ENCODE peak calls at places on chromosomes 4 and X, in five cellular contexts. L, M, V, R and D are unnamed samples.

GRCh38 chrX:85685843-85686242 is 306.4 kb upstream of the POF1B start:
- DNase-seq in M (no peak), R (no peak), L (no peak), V (no peak), D (no peak)

GRCh38 chrX:107710617-107711391 is 64.8 kb downstream of the TSC22D3 start:
- DNase-seq in L (no peak), M (peak; percentile 54), R (peak; percentile 73), V (peak; percentile 87), D (no peak)

GRCh38 chr4:53196872-53197759 is 168.7 kb downstream of the SCFD2 start:
- DNase-seq in V (peak; percentile 84), M (no peak), R (no peak), L (peak; percentile 79), D (no peak)

GRCh38 chrX:63101879-63102620 is 249.1 kb downstream of the SPIN4 start:
- DNase-seq in V (no peak), L (no peak), R (no peak), M (no peak), D (no peak)

GRCh38 chrX:134544614-134545255 is 84.8 kb downstream of the HPRT1 start:
- DNase-seq in L (peak; percentile 48), M (no peak), R (peak; percentile 76), V (no peak), D (no peak)

GRCh38 chr4:5638316-5638715 is 70.0 kb downstream of the EVC2 start:
- DNase-seq in R (no peak), M (no peak), L (no peak), V (no peak), D (no peak)

GRCh38 chr4:103718993-103719319 is 829 bp downstream of the TACR3 start:
- DNase-seq in V (no peak), L (peak; percentile 2), R (no peak), M (no peak), D (no peak)

GRCh38 chrX:69060631-69061408 is 104.4 kb downstream of the PJA1 start:
- DNase-seq in M (peak; percentile 28), V (peak; percentile 33), R (peak; percentile 81), L (peak; percentile 54), D (no peak)

GRCh38 chr4:4477391-4477790 is 64.5 kb downstream of the STX18 start:
- DNase-seq in M (no peak), V (peak; percentile 5), R (no peak), L (no peak), D (no peak)

GRCh38 chr4:6689506-6689960 is 4.1 kb upstream of the S100P start:
- DNase-seq in V (no peak), R (peak; percentile 68), M (no peak), L (no peak), D (peak; percentile 73)

GRCh38 chrX:19193584-19193983 is 71.3 kb upstream of the ADGRG2 start:
- DNase-seq in V (no peak), L (peak; percentile 3), M (no peak), R (no peak), D (no peak)

GRCh38 chr4:6999172-7000086 is 43.7 kb upstream of the TADA2B start:
- DNase-seq in M (no peak), V (no peak), R (peak; percentile 32), L (no peak), D (no peak)

GRCh38 chr4:106136777-106137331 is 179.2 kb downstream of the TBCK start:
- DNase-seq in M (no peak), V (no peak), L (no peak), R (no peak), D (no peak)

GRCh38 chr4:117447925-117448324 is 362.5 kb upstream of the TRAM1L1 start:
- DNase-seq in R (peak; percentile 80), M (no peak), L (no peak), V (no peak), D (no peak)

GRCh38 chr4:134200811-134201215 is 776 bp downstream of the PABPC4L start:
- DNase-seq in V (no peak), L (peak; percentile 26), R (no peak), M (no peak), D (peak; percentile 32)

GRCh38 chr4:73404457-73404856 is 370 bp downstream of the ALB start:
- DNase-seq in V (no peak), R (no peak), L (no peak), M (no peak), D (no peak)
- H3K9me3 ChIP-seq in V (no peaks in the 10 kb centered on the region), R (no peaks in the 10 kb centered on the region), L (no peaks in the 10 kb centered on the region), M (no peaks in the 10 kb centered on the region), D (no peaks in the 10 kb centered on the region)

GRCh38 chr4:153489856-153490558 is 23.8 kb downstream of the TMEM131L start:
- DNase-seq in M (no peak), V (peak; percentile 86), L (no peak), R (peak; percentile 31), D (no peak)

GRCh38 chr4:153488006-153488718 is 22.0 kb downstream of the TMEM131L start:
- DNase-seq in V (peak; percentile 50), L (no peak), R (peak; percentile 67), M (no peak), D (no peak)

GRCh38 chr4:153490985-153491483 is 24.9 kb downstream of the TMEM131L start:
- DNase-seq in R (peak; percentile 2), M (no peak), V (no peak), L (no peak), D (no peak)

GRCh38 chr4:153486281-153487151 is 20.4 kb downstream of the TMEM131L start:
- DNase-seq in V (peak; percentile 71), M (peak; percentile 45), L (no peak), R (peak; percentile 89), D (no peak)

DNA sequence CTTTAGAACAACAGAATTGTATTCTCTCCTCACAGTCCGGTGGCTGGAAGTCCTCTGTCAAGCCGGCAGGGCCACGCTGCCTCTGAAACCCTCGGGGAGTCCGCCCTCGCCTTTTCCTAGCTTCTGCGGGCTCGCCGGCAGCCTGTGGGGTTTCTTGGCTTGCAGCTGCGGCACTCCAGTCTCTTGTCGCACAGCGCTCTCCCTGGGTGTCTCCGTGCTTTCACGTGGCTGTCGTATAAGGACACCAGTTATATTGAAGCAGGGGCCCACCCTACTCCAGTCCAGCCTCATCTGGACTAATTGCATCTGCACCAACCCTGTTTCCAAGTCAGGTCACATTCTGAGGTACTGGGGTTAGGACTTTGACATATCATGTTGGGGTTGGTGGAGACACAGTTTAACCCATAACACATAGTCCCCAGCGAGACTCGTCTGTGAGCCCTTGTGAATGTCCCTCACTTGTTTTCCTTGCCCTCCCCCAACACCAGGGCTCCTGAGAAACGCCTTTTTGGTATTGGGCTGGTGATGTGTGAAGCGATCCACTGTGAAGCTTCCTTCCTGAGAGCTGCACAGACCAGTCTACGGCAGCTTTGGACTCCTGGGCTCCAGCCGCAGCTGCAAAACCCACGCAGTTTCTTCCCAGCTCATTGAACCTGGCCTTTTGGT is 22.7 kb downstream of the TMEM131L start:
- DNase-seq in V (no peak), R (peak; percentile 75), L (no peak), M (no peak), D (peak; percentile 64)
- H3K4me3 ChIP-seq in V (no peak overlapping the region), R (no peak overlapping the region), L (no peak overlapping the region), M (peak overlapping the region; percentile 1), D (peak overlapping the region; percentile 37)

DNA sequence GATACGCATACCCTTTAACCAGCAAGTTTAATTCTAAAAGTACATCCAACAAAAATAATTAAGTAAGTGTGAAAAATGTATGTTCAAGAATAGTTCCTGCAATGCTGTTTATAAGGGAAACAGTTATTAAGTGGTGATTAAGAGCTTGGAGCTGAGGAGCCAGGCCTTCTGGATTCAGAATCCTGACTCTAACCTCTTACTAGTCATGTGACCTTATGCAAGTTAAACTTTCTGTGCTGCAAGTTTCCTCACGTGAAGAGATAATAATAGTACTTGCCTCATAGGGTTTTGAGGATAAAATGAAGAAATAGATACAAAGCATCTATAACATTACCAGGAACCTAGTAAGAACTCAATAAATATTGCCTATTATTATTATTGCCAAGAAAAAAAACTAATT is 77.7 kb downstream of the FAM13A start:
- DNase-seq in M (no peak), V (no peak), R (no peak), L (no peak), D (no peak)
- H3K9me3 ChIP-seq in M (no peaks in the 10 kb centered on the region), V (no peaks in the 10 kb centered on the region), R (no peaks in the 10 kb centered on the region), L (no peaks in the 10 kb centered on the region), D (no peaks in the 10 kb centered on the region)

DNA sequence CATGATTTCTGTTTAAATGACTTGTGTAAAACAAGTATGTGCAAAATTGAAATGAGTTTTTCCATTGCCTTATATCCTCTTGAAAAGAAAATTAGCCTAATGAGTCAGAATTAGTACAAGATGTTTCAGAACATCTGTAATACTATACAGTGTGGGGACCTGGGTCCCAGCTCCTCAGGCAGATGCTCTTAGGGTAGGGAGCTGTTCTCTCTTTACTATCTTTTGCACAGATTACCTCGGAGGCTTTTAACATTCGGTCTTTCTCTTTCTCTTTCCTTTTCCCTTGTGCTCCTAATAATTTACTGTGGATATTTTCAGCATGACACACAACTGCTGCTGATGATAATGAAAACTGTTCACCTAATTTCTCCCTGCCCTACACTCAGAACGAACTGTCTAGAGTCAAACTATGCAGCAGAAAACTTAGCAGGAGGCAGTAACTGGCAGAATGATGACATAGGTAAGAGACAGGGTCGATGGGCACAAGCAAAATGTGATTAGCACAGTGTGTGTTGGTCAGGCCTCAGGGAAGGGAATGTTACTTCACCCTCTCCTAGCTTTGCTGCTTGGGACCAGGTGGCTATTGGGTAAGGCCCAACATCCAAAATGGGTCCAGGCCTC is 455.4 kb downstream of the PDHA2 start:
- DNase-seq in M (no peak), L (no peak), R (no peak), V (no peak), D (no peak)
- H3K4me3 ChIP-seq in M (no peak overlapping the region), L (no peak overlapping the region), R (no peak overlapping the region), V (no peak overlapping the region), D (no peak overlapping the region)

DNA sequence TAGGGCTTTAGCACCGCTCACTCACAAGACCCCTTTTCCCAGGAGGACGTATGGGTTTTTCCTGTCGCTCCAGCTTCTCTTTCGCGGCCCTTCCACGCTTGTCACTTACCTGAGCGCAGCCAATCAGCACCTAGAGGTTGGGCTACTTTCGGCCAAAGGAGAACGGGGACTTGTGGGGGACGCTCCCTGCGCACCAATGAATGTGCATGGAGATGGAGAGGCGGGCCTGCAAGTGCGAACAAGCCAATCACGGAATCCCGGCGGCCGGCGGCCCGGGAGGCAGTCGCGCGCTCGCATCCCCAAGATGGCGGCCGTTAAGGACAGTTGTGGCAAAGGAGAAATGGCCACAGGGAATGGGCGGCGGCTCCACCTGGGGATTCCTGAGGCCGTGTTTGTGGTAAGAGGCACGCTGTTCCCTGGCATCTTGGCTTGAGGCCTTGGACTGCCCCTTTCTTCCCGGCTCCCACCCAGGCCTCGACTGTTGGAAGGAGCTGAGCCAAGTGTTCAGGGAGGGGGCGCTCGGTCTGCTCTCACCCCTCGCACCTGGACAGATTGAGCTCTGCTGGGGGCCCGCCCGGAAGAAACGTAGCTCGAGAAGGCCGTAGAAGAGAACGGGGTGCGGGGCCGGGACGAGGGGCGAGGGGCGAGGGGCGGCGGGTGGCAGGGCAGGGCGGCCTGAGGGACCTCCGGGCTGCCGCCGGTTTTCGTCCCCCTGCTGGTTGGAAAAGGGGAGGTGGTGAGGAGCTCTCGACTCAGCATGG is at the start of gene VBP1:
- DNase-seq in V (peak; percentile 95), M (peak; percentile 90), L (peak; percentile 92), R (peak; percentile 94), D (peak; percentile 94)
- H3K9me3 ChIP-seq in V (no peaks in the 10 kb centered on the region), M (no peaks in the 10 kb centered on the region), L (no peaks in the 10 kb centered on the region), R (peaks cover under 1% of the 10 kb centered on the region), D (no peaks in the 10 kb centered on the region)

DNA sequence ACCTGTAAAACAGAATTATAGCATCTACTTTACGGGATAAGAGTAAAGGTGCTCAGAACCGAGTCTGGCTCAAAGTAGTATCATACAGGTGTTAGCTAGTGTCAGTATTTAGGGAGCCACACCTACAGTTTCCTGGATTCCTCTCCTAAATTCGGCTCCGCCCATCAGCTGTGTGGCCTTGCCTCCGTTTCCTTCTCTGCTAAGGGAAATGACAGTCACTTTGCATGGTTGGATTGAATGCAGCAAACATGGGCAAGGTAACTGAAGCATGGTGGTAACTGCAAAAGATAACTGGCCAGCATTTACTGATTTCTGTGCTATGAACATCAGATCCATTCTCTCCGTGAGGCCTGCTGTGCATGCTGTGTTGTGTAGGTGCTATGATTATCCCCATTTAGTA is 2.8 kb downstream of the PPP1R3F start:
- DNase-seq in R (no peak), L (no peak), M (no peak), V (no peak), D (no peak)
- H3K4me3 ChIP-seq in R (no peak overlapping the region), L (no peak overlapping the region), M (no peak overlapping the region), V (no peak overlapping the region), D (no peak overlapping the region)

GRCh38 chr4:71866212-71866885 is 82.5 kb upstream of the GC start:
- DNase-seq in R (no peak), L (no peak), V (no peak), M (no peak), D (no peak)
- H3K9me3 ChIP-seq in R (peaks cover 66% of the 10 kb centered on the region), L (no peaks in the 10 kb centered on the region), V (no peaks in the 10 kb centered on the region), M (no peaks in the 10 kb centered on the region), D (peaks cover 27% of the 10 kb centered on the region)